ENCODE peak calls at places on chromosomes 11 and 22, in five cellular contexts. E, Q, O, G and D are unnamed samples. For H3K9me3, the result is how much of the 10 kb centered on the place peaks cover.

GRCh38 chr11:26958005-26958404 is 35.9 kb upstream of the FIBIN start:
- DNase-seq in E (no peak), Q (no peak), O (peak), G (no peak), D (no peak)

GRCh38 chr11:65041206-65042035 is at the start of gene SAC3D1:
- DNase-seq in E (peak), Q (peak), O (peak), G (no peak), D (no peak)

GRCh38 chr11:100890779-100891178 is 203.7 kb downstream of the ARHGAP42 start:
- DNase-seq in E (no peak), Q (peak), O (no peak), G (no peak), D (peak)

GRCh38 chr11:7019500-7020182 is 505 bp downstream of the ZNF214 start:
- DNase-seq in E (peak), Q (peak), O (no peak), G (peak), D (peak)

GRCh38 chr22:38314992-38315800 is 2.0 kb downstream of the CSNK1E start:
- DNase-seq in E (no peak), Q (peak), O (peak), G (no peak), D (no peak)

GRCh38 chr11:46391186-46391577 is 394 bp downstream of the CHRM4 start:
- DNase-seq in E (no peak), Q (no peak), O (no peak), G (no peak), D (no peak)

GRCh38 chr11:127590319-127590718 is 589.7 kb upstream of the KIRREL3 start:
- DNase-seq in E (no peak), Q (no peak), O (no peak), G (no peak), D (no peak)

GRCh38 chr11:73463359-73463758 is 87.2 kb downstream of the RELT start:
- DNase-seq in E (no peak), Q (peak), O (no peak), G (no peak), D (no peak)

GRCh38 chr11:116114198-116114651 is 610.0 kb upstream of the CADM1 start:
- DNase-seq in E (no peak), Q (no peak), O (no peak), G (no peak), D (no peak)

GRCh38 chr11:76664578-76665061 is 5.9 kb downstream of the LRRC32 start:
- DNase-seq in E (peak), Q (no peak), O (peak), G (peak), D (no peak)

GRCh38 chr11:31956310-31956709 is 134.6 kb upstream of the RCN1 start:
- DNase-seq in E (no peak), Q (no peak), O (no peak), G (no peak), D (no peak)

GRCh38 chr22:17087176-17088131 is 2.7 kb downstream of the IL17RA start:
- DNase-seq in E (peak), Q (peak), O (peak), G (no peak), D (peak)

GRCh38 chr11:132101861-132102260 is 731.4 kb downstream of the NTM start:
- DNase-seq in E (no peak), Q (peak), O (no peak), G (no peak), D (no peak)

GRCh38 chr11:130652671-130653335 is 204.4 kb downstream of the ADAMTS15 start:
- DNase-seq in E (peak), Q (peak), O (no peak), G (peak), D (peak)

GRCh38 chr22:47151490-47151889 is 389.0 kb downstream of the TBC1D22A start:
- DNase-seq in E (no peak), Q (peak), O (no peak), G (no peak), D (no peak)

GRCh38 chr22:31569126-31569525 is 72.8 kb downstream of the SFI1 start:
- DNase-seq in E (no peak), Q (no peak), O (no peak), G (no peak), D (no peak)

GRCh38 chr11:62880231-62880802 is 379 bp upstream of the SLC3A2 start:
- DNase-seq in E (no peak), Q (peak), O (peak), G (peak), D (peak)

GRCh38 chr11:102446606-102447005 is 6.0 kb downstream of the TMEM123 start:
- DNase-seq in E (no peak), Q (peak), O (no peak), G (no peak), D (peak)

GRCh38 chr11:86064236-86064803 is 4.6 kb downstream of the PICALM start:
- DNase-seq in E (no peak), Q (peak), O (no peak), G (no peak), D (peak)

GRCh38 chr11:125084057-125084416 is 20.9 kb downstream of the SLC37A2 start:
- DNase-seq in E (peak), Q (no peak), O (no peak), G (no peak), D (no peak)

GRCh38 chr11:122209619-122210377 is 93.8 kb upstream of the BLID start:
- DNase-seq in E (no peak), Q (peak), O (no peak), G (peak), D (peak)

GRCh38 chr11:2778630-2779498 is 79.1 kb upstream of the KCNQ1OT1 start:
- DNase-seq in E (peak), Q (peak), O (no peak), G (peak), D (no peak)

GRCh38 chr11:72812604-72812967 is 1.6 kb upstream of the ATG16L2 start:
- DNase-seq in E (no peak), Q (no peak), O (peak), G (no peak), D (no peak)

GRCh38 chr11:95145430-95146063 is 55.9 kb downstream of the ENDOD1 start:
- DNase-seq in E (no peak), Q (no peak), O (no peak), G (no peak), D (no peak)

GRCh38 chr11:17267576-17267975 is 9.0 kb upstream of the NUCB2 start:
- DNase-seq in E (no peak), Q (peak), O (no peak), G (no peak), D (no peak)

GRCh38 chr11:14101388-14101787 is 138.9 kb downstream of the SPON1 start:
- DNase-seq in E (no peak), Q (no peak), O (no peak), G (no peak), D (no peak)

GRCh38 chr11:19984048-19984742 is 176.1 kb downstream of the DBX1 start:
- DNase-seq in E (no peak), Q (no peak), O (no peak), G (no peak), D (no peak)

GRCh38 chr11:86798988-86799387 is 1.4 kb upstream of the PRSS23 start:
- DNase-seq in E (no peak), Q (peak), O (no peak), G (peak), D (peak)

GRCh38 chr11:47282462-47282861 is 12.5 kb downstream of the MADD start:
- DNase-seq in E (no peak), Q (no peak), O (no peak), G (no peak), D (no peak)

GRCh38 chr22:18062421-18062820 is 15.4 kb upstream of the PEX26 start:
- DNase-seq in E (peak), Q (no peak), O (no peak), G (no peak), D (no peak)

GRCh38 chr22:43088616-43088978 is 594 bp downstream of the TTLL1 start:
- DNase-seq in E (no peak), Q (no peak), O (no peak), G (no peak), D (no peak)

GRCh38 chr11:45518853-45519545 is 146.4 kb downstream of the CHST1 start:
- DNase-seq in E (no peak), Q (no peak), O (no peak), G (no peak), D (no peak)

GRCh38 chr11:119361056-119361787 is 14.7 kb upstream of the MFRP start:
- DNase-seq in E (peak), Q (peak), O (peak), G (peak), D (peak)

GRCh38 chr11:7220636-7221035 is 31.1 kb upstream of the SYT9 start:
- DNase-seq in E (no peak), Q (no peak), O (no peak), G (no peak), D (no peak)

GRCh38 chr11:3056296-3057068 is 741 bp downstream of the CARS1 start:
- DNase-seq in E (no peak), Q (peak), O (peak), G (no peak), D (no peak)

GRCh38 chr11:75591371-75591770 is 29.3 kb downstream of the SERPINH1 start:
- DNase-seq in E (no peak), Q (no peak), O (no peak), G (no peak), D (no peak)

GRCh38 chr11:16081756-16082531 is 274.4 kb downstream of the SOX6 start:
- DNase-seq in E (no peak), Q (no peak), O (no peak), G (no peak), D (no peak)

GRCh38 chr11:119791047-119791446 is 62.0 kb upstream of the NECTIN1 start:
- DNase-seq in E (peak), Q (no peak), O (no peak), G (no peak), D (no peak)

GRCh38 chr11:129280027-129280811 is 88.1 kb upstream of the ARHGAP32 start:
- DNase-seq in E (no peak), Q (no peak), O (no peak), G (no peak), D (peak)
- H3K4me3 ChIP-seq in E (peak), Q (peak), O (no peak), G (peak), D (peak)

DNA sequence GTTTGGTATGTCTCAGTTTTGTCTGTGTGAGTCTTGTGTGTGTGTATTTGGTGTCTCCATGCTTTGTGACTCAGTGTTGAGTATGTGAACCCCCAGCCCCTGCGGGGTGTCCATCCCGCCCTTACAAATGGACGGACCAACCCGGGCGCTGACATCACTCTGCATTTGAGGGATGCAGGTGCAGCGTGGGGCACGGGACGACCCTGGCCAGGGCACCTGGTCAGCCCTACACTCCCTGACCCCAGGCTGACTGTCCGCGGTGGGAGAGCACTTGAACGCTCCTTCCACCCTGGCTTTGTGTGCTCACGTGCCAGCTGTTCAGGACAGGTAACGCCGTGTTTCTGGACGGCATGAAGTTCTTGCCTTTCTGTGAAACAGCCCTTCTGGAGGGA is 369.0 kb downstream of the BRD1 start:
- DNase-seq in E (no peak), Q (no peak), O (no peak), G (no peak), D (no peak)
- H3K9me3 ChIP-seq in E (under half), Q (under half), O (under half), G (under half), D (under half)

DNA sequence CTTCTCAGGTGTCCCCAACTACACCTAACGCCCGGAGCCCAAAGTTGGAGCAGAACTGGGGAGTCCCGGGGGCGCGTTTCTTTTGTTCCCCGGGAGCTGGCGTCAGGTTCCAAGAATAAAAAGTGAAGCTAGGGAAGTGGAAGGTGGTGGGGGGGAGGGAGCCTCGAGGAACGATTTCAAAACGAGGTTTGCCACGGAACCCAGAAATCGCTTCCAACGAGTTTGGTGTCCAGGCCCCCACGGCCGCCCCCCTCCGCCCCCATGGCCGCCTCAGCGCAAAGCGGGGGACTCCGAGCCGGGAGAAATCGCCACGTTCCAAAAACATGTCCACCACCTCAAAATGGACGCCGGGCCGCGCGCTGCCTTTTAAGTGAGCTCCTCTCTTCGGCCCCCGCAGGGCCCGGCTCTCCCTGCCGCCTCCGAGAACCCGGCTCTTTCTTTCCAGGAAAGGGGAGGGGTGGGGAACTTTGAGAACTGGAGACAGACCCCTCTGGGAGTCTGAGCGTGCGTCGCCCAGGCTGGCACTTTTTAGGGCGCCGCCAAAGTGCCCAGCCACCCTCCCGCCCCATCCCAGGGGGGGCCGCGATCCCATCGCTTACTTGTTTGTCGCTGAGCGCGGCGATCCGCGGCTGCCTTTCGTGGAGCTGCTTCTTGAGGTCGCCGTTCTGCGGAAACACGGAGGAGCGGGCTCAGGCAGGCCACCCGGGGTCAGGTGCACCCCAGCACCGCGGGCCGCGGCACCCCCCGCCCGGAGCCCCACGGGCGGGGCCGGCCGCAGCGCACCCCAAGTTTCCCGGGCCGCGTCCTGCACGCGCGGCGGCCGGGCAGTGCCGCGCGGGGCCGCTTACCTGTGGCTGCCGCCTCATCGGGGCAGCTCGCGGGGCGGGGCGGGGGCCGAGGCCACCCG is 1.6 kb downstream of the PHF21B start:
- DNase-seq in E (no peak), Q (peak), O (no peak), G (no peak), D (peak)
- H3K4me3 ChIP-seq in E (peak), Q (no peak), O (peak), G (peak), D (peak)

DNA sequence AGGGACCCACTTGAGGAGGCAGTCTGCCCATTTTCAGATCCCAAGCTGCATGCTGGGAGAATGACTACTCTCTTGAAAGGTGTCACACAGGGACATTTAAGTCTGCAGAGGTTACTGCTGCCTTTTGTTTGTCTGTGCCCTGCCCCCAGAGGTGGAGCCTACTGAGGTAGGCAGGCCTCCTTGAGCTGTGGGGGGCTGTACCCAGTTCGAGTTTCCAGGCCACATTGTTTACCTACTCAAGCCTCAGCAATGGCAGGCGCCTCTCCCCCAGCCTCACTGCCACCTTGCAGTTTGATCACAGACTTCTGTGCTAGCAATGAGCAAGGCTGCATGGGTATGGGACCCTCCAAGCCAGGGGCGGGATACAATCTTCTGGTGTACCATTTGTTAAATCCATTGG is 126.0 kb downstream of the OR4A5 start:
- DNase-seq in E (no peak), Q (no peak), O (no peak), G (no peak), D (no peak)
- H3K9me3 ChIP-seq in E (under half), Q (half or more), O (under half), G (under half), D (under half)

DNA sequence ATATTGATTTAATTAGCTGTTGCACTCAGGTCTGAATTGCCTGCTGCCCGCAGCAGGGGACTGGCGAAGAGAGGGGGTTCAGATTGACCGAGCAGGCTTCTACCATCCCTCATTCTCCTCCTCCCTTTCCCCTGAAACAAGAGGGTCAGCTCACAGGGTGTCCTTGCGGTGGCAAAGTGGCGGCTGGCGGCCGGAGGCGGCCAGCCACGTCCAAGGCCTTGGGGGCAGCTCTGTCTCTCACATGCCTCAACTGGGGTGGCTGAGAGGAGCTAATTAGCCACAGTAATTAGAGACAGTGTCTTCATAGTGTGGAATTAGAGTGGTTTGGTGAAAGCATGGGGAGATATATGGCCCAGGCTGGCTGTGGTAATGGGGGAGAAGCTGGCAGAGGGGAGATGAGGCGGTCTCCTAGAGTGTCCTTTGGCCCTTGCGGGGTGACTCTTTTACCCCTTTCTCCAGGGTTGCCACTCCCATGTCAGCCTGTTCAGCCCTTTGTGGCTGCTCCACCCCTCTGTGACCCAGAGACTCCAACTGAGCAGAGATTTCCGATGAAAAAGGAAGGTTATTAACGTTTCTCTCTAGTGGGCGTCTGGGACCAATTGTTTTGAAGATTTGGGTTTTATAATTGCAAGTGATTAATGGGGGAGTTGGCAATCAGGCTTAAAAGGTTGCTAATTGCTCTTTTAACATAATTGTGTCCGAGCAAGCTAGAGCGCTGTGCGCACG is 295.4 kb downstream of the MIAT start:
- DNase-seq in E (no peak), Q (no peak), O (no peak), G (no peak), D (no peak)
- H3K4me3 ChIP-seq in E (no peak), Q (no peak), O (no peak), G (no peak), D (no peak)

GRCh38 chr11:99534812-99535211 is 514.1 kb downstream of the CNTN5 start:
- DNase-seq in E (no peak), Q (peak), O (no peak), G (no peak), D (peak)

GRCh38 chr11:99535819-99536218 is 515.1 kb downstream of the CNTN5 start:
- DNase-seq in E (no peak), Q (no peak), O (no peak), G (no peak), D (no peak)

GRCh38 chr11:99535406-99535805 is 514.7 kb downstream of the CNTN5 start:
- DNase-seq in E (no peak), Q (no peak), O (no peak), G (no peak), D (no peak)

GRCh38 chr11:99531468-99531867 is 510.7 kb downstream of the CNTN5 start:
- DNase-seq in E (no peak), Q (no peak), O (no peak), G (no peak), D (no peak)
- H3K9me3 ChIP-seq in E (under half), Q (under half), O (under half), G (under half), D (under half)

GRCh38 chr22:50271011-50271394 is 823 bp upstream of the MAPK11 start:
- DNase-seq in E (no peak), Q (no peak), O (no peak), G (no peak), D (no peak)
- H3K4me3 ChIP-seq in E (peak), Q (peak), O (peak), G (peak), D (peak)

GRCh38 chr22:48756146-48757111 is 1071.2 kb downstream of the BRD1 start:
- DNase-seq in E (no peak), Q (no peak), O (no peak), G (no peak), D (no peak)
- H3K9me3 ChIP-seq in E (under half), Q (under half), O (under half), G (under half), D (under half)

DNA sequence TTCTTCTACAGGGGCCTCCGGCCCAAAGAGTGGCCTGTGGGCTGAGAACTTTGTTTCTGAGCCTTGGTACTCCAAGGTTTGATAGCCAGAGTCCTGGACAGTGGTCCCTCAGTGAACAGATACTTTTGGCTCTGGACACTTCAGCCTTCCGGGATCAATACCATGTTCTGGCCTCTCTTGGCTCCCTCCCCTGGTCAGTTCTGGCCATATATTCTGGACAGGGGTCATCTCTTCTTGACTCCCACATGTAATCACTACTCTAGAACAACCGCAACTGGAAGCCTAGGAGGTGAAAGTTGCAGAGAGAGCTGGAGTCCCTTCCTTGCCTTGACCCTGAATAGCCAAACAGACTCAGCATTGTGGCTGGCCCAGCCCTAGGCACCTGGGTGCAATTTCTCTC is 2.3 kb downstream of the RTN4RL2 start:
- DNase-seq in E (no peak), Q (no peak), O (no peak), G (no peak), D (no peak)
- H3K4me3 ChIP-seq in E (no peak), Q (no peak), O (no peak), G (no peak), D (no peak)